ENCODE peak calls at places on chromosomes 6 and 20, in ten cellular contexts. K, C, L, H, U, F, E, B, R and M are unnamed samples. For H3K4me1, the result is how much of the 10 kb centered on the place peaks cover.

GRCh38 chr6:82646231-82646615 is 282.6 kb downstream of the TPBG start:
- DNase-seq in K (no peak), C (peak), L (peak), H (no peak), U (no peak), F (no peak), E (no peak), B (no peak), R (no peak), M (no peak)

GRCh38 chr6:33896391-33897192 is 92.8 kb upstream of the MLN start:
- DNase-seq in K (no peak), C (peak), L (no peak), H (no peak), U (no peak), F (no peak), E (no peak), B (no peak), R (no peak), M (no peak)

GRCh38 chr6:51339108-51339507 is 520.4 kb downstream of the TFAP2B start:
- DNase-seq in K (peak), C (no peak), L (no peak), H (no peak), U (no peak), F (no peak), E (no peak), B (no peak), R (no peak), M (no peak)

GRCh38 chr6:32177182-32177787 is 920 bp upstream of the RNF5 start:
- DNase-seq in K (peak), C (no peak), L (peak), H (no peak), U (no peak), F (no peak), E (no peak), B (peak), R (no peak), M (no peak)

GRCh38 chr6:134911532-134911931 is 38.4 kb downstream of the ALDH8A1 start:
- DNase-seq in K (no peak), C (peak), L (peak), H (no peak), U (no peak), F (no peak), E (no peak), B (no peak), R (no peak), M (no peak)

GRCh38 chr6:89921197-89921596 is 26.9 kb downstream of the GJA10 start:
- DNase-seq in K (no peak), C (no peak), L (no peak), H (no peak), U (no peak), F (no peak), E (no peak), B (no peak), R (no peak), M (no peak)

GRCh38 chr6:52360028-52360427 is 1.9 kb upstream of the PAQR8 start:
- DNase-seq in K (peak), C (no peak), L (no peak), H (no peak), U (no peak), F (no peak), E (no peak), B (no peak), R (no peak), M (no peak)

GRCh38 chr6:138500045-138500665 is 861 bp upstream of the NHSL1 start:
- DNase-seq in K (no peak), C (no peak), L (no peak), H (no peak), U (no peak), F (no peak), E (no peak), B (no peak), R (no peak), M (no peak)

GRCh38 chr20:4714818-4715217 is 6.9 kb upstream of the PRND start:
- DNase-seq in K (no peak), C (no peak), L (peak), H (no peak), U (no peak), F (no peak), E (no peak), B (peak), R (no peak), M (no peak)
- H3K27ac ChIP-seq in K (no peak), C (no peak), L (no peak), H (no peak), U (no peak), F (no peak), E (no peak), B (no peak), R (no peak), M (no peak)

GRCh38 chr6:137036566-137037300 is 8.0 kb downstream of the IL20RA start:
- DNase-seq in K (no peak), C (no peak), L (no peak), H (no peak), U (no peak), F (no peak), E (no peak), B (no peak), R (no peak), M (no peak)

GRCh38 chr6:137039010-137039409 is 5.8 kb downstream of the IL20RA start:
- DNase-seq in K (no peak), C (no peak), L (no peak), H (no peak), U (no peak), F (no peak), E (no peak), B (no peak), R (no peak), M (no peak)

GRCh38 chr6:137044366-137045220 is at the start of gene IL20RA:
- DNase-seq in K (peak), C (peak), L (no peak), H (peak), U (peak), F (no peak), E (peak), B (no peak), R (peak), M (no peak)

GRCh38 chr6:137043710-137044365 is 927 bp downstream of the IL20RA start:
- DNase-seq in K (peak), C (peak), L (no peak), H (peak), U (peak), F (no peak), E (no peak), B (no peak), R (peak), M (no peak)

DNA sequence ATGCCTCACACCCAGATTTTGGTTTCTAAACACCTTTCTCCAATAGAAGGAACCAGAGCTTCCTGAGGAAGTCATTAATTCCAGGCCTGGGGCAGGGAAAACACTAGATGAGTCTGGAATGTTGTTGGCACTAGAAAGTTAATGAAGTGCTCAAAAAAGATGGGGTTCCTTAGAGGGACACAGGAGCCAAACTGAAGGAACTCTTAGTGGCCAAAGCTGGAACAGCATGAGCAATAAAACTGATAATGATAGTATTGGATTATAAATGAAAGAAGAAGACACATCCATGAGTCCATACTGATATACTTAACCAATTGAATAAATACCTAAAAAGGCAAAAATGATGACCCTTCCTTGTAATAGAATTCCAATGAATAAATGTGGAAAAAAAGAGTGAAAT is 4.4 kb downstream of the IL20RA start:
- DNase-seq in K (no peak), C (no peak), L (no peak), H (no peak), U (no peak), F (no peak), E (no peak), B (no peak), R (no peak), M (no peak)
- H3K4me1 ChIP-seq in K (under half), C (under half), L (under half), H (under half), U (under half), F (under half), E (under half), B (under half), R (under half), M (under half)

GRCh38 chr6:133632206-133632605 is 256.7 kb upstream of the TCF21 start:
- DNase-seq in K (no peak), C (peak), L (no peak), H (no peak), U (no peak), F (no peak), E (no peak), B (no peak), R (no peak), M (no peak)

GRCh38 chr6:133630651-133631050 is 258.3 kb upstream of the TCF21 start:
- DNase-seq in K (no peak), C (no peak), L (no peak), H (no peak), U (no peak), F (no peak), E (no peak), B (no peak), R (no peak), M (no peak)

GRCh38 chr6:133632906-133633305 is 256.0 kb upstream of the TCF21 start:
- DNase-seq in K (no peak), C (no peak), L (no peak), H (no peak), U (no peak), F (no peak), E (no peak), B (no peak), R (no peak), M (no peak)

GRCh38 chr6:133634474-133634873 is 254.4 kb upstream of the TCF21 start:
- DNase-seq in K (no peak), C (no peak), L (no peak), H (no peak), U (no peak), F (no peak), E (no peak), B (no peak), R (no peak), M (no peak)

GRCh38 chr6:133631421-133631820 is 257.5 kb upstream of the TCF21 start:
- DNase-seq in K (no peak), C (peak), L (no peak), H (no peak), U (no peak), F (no peak), E (no peak), B (no peak), R (no peak), M (no peak)
- TF ChIP-seq CTCF in K (peak), C (no peak), L (no peak), H (no peak), U (no peak), F (no peak), E (no peak), B (no peak), R (no peak), M (no peak)

GRCh38 chr20:49444553-49444990 is 37.9 kb downstream of the KCNB1 start:
- DNase-seq in K (no peak), C (no peak), L (no peak), H (no peak), U (no peak), F (no peak), E (no peak), B (no peak), R (no peak), M (no peak)

GRCh38 chr20:49446808-49447207 is 35.7 kb downstream of the KCNB1 start:
- DNase-seq in K (peak), C (no peak), L (no peak), H (no peak), U (peak), F (peak), E (peak), B (peak), R (peak), M (peak)

GRCh38 chr20:49447364-49447763 is 35.1 kb downstream of the KCNB1 start:
- DNase-seq in K (no peak), C (no peak), L (no peak), H (no peak), U (no peak), F (no peak), E (no peak), B (no peak), R (no peak), M (no peak)

GRCh38 chr20:49446080-49446479 is 36.4 kb downstream of the KCNB1 start:
- DNase-seq in K (no peak), C (no peak), L (no peak), H (no peak), U (no peak), F (no peak), E (no peak), B (no peak), R (no peak), M (no peak)

GRCh38 chr20:49445176-49445575 is 37.3 kb downstream of the KCNB1 start:
- DNase-seq in K (no peak), C (peak), L (no peak), H (no peak), U (no peak), F (no peak), E (no peak), B (no peak), R (no peak), M (no peak)
- H3K27ac ChIP-seq in K (no peak), C (no peak), L (no peak), H (no peak), U (no peak), F (peak), E (no peak), B (no peak), R (no peak), M (no peak)

DNA sequence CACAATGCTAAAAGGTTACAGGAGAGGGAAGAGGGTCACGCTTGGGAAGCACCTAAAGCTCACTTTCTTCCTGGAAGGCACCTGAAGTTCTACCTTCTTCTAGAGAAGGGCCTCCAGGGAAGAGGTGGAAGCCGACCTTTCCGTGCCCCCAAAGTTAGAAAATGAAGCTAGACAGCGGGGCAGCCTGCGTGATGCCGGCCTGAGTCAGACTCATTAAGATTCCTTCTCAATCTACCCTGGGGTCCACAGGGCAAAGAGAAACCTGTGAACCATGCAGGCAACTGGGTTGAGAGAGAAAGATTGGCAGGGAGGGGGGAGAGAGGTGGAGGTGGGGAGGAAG is 54.8 kb upstream of the CCDC167 start:
- DNase-seq in K (no peak), C (peak), L (no peak), H (no peak), U (no peak), F (no peak), E (no peak), B (no peak), R (no peak), M (no peak)
- H3K4me1 ChIP-seq in K (under half), C (under half), L (under half), H (under half), U (under half), F (under half), E (under half), B (under half), R (under half), M (under half)

GRCh38 chr20:16434087-16434664 is 139.1 kb downstream of the KIF16B start:
- DNase-seq in K (peak), C (peak), L (no peak), H (peak), U (peak), F (no peak), E (peak), B (no peak), R (peak), M (peak)
- TF ChIP-seq CTCF in K (peak), C (peak), L (peak), H (peak), U (no peak), F (peak), E (peak), B (no peak), R (peak), M (peak)

GRCh38 chr6:117918454-117918853 is 11.4 kb downstream of the SLC35F1 start:
- DNase-seq in K (no peak), C (no peak), L (no peak), H (no peak), U (no peak), F (no peak), E (no peak), B (no peak), R (no peak), M (no peak)

GRCh38 chr6:117916483-117916882 is 9.4 kb downstream of the SLC35F1 start:
- DNase-seq in K (no peak), C (no peak), L (no peak), H (no peak), U (no peak), F (no peak), E (no peak), B (no peak), R (no peak), M (no peak)

GRCh38 chr6:117919775-117920492 is 12.9 kb downstream of the SLC35F1 start:
- DNase-seq in K (peak), C (no peak), L (no peak), H (no peak), U (no peak), F (no peak), E (no peak), B (no peak), R (no peak), M (no peak)

GRCh38 chr6:117917176-117917575 is 10.1 kb downstream of the SLC35F1 start:
- DNase-seq in K (no peak), C (no peak), L (no peak), H (no peak), U (no peak), F (no peak), E (no peak), B (no peak), R (no peak), M (no peak)

DNA sequence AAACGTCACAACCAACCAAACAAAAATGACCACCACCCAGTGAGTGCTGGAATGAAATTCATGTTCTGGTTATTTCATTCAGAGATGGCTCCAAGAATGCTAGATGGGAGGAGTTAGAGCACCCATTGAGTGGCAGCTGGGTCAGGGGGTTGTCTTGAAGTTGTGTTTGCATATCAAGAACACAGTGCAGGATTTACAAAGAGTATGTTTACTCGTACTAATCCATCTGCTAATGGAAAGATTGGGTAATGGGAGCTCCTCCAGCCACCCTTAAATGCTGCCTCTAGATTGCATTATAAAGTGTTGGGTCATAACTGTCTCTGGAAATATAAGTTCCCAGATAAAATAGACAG is 13.4 kb downstream of the SLC35F1 start:
- DNase-seq in K (no peak), C (no peak), L (no peak), H (no peak), U (no peak), F (no peak), E (no peak), B (no peak), R (no peak), M (no peak)
- H3K27ac ChIP-seq in K (peak), C (no peak), L (no peak), H (no peak), U (no peak), F (no peak), E (no peak), B (no peak), R (no peak), M (no peak)

DNA sequence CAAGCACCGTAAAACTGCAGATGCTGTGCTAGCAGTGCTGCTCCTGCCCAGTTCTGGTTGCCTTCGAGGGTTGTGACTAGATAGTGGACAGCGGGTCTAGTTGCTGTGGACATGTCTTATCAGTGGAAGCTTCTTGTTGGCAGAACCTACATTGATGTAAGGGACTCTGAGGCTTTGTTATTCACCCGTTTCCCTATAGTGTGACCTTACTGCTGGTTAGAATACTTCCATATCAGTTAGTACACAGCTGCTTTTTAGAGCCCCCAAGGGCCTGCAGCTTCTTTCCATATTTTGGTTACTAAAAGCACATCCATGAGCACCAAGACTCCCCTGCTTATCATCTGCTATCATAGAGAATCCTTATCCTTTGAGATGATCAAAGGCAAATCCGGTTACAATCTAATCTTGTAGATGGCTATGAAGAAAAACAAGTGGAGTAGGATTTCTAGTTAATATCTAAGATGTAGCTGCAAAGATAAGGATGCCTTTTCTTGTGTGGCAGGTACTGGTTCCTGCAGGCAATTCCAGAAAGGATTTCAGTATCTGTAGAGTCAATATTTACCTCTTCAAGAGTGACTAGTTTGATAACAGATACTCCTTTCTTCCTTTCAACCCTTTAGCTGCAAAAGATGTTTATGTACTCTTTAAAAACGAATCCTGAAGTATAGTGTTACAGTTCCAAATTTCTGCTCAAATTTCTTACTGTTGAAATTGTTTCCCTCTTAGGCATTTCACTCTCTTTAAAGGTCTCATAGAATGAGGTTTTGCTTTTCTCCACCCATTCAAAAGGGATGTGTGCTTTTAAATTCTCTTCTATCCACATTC is 163.6 kb downstream of the JARID2 start:
- DNase-seq in K (no peak), C (no peak), L (no peak), H (no peak), U (no peak), F (no peak), E (no peak), B (no peak), R (no peak), M (no peak)
- H3K4me1 ChIP-seq in K (half or more), C (under half), L (under half), H (under half), U (under half), F (under half), E (under half), B (under half), R (half or more), M (half or more)

GRCh38 chr6:1316482-1317220 is 4.8 kb downstream of the FOXQ1 start:
- DNase-seq in K (peak), C (peak), L (no peak), H (no peak), U (no peak), F (no peak), E (no peak), B (no peak), R (no peak), M (no peak)
- TF ChIP-seq CTCF in K (no peak), C (no peak), L (peak), H (no peak), U (no peak), F (no peak), E (no peak), B (no peak), R (no peak), M (no peak)